ENCODE peak calls at places on chromosomes 1 and 21, in ten cellular contexts. L, P, K, T, C, D, R, G, V and S are unnamed samples.
A peak's percentile ranks its signal among the peaks of the same experiment; 100 is the strongest.

GRCh38 chr1:25973610-25974355 is 24.1 kb downstream of the PAFAH2 start:
- DNase-seq in L (no peak), P (no peak), K (no peak), T (no peak), C (no peak), D (no peak), R (no peak), G (no peak), V (no peak), S (no peak)

GRCh38 chr21:26332873-26333272 is 162.3 kb upstream of the APP start:
- DNase-seq in L (no peak), P (no peak), K (no peak), T (no peak), C (no peak), D (no peak), R (no peak), G (no peak), V (no peak), S (no peak)

GRCh38 chr1:21937372-21938121 is 437 bp upstream of the HSPG2 start:
- DNase-seq in L (peak; percentile 85), P (peak; percentile 89), K (peak; percentile 87), T (peak; percentile 79), C (peak; percentile 60), D (peak; percentile 81), R (peak; percentile 93), G (peak; percentile 85), V (no peak), S (peak; percentile 78)

GRCh38 chr1:22508329-22508728 is 55.0 kb upstream of the EPHA8 start:
- DNase-seq in L (no peak), P (peak; percentile 75), K (no peak), T (no peak), C (no peak), D (no peak), R (no peak), G (no peak), V (no peak), S (no peak)

GRCh38 chr1:32724678-32725594 is 22.4 kb upstream of the SYNC start:
- DNase-seq in L (peak; percentile 50), P (no peak), K (no peak), T (peak; percentile 91), C (peak; percentile 66), D (peak; percentile 65), R (peak; percentile 52), G (peak; percentile 58), V (peak; percentile 96), S (peak; percentile 24)

GRCh38 chr1:206471415-206471801 is 1.1 kb downstream of the IKBKE start:
- DNase-seq in L (no peak), P (no peak), K (no peak), T (no peak), C (no peak), D (no peak), R (no peak), G (no peak), V (no peak), S (no peak)

GRCh38 chr21:35178812-35179211 is 129.7 kb upstream of the RUNX1 start:
- DNase-seq in L (no peak), P (no peak), K (no peak), T (no peak), C (no peak), D (no peak), R (no peak), G (no peak), V (no peak), S (no peak)

GRCh38 chr1:235883261-235883927 is 16.7 kb upstream of the LYST start:
- DNase-seq in L (peak; percentile 85), P (peak; percentile 89), K (peak; percentile 89), T (peak; percentile 97), C (no peak), D (peak; percentile 76), R (peak; percentile 87), G (peak; percentile 92), V (no peak), S (peak; percentile 87)

GRCh38 chr1:74193908-74194307 is 4.1 kb downstream of the LRRIQ3 start:
- DNase-seq in L (no peak), P (no peak), K (no peak), T (peak; percentile 36), C (no peak), D (no peak), R (no peak), G (no peak), V (no peak), S (no peak)

GRCh38 chr1:74197255-74197654 is 721 bp downstream of the LRRIQ3 start:
- DNase-seq in L (no peak), P (no peak), K (no peak), T (no peak), C (no peak), D (no peak), R (no peak), G (no peak), V (no peak), S (no peak)

GRCh38 chr1:74199504-74199903 is 1.5 kb downstream of the FPGT start:
- DNase-seq in L (no peak), P (no peak), K (no peak), T (no peak), C (no peak), D (no peak), R (no peak), G (no peak), V (peak; percentile 9), S (no peak)

GRCh38 chr1:74195339-74195738 is 2.6 kb downstream of the LRRIQ3 start:
- DNase-seq in L (no peak), P (no peak), K (no peak), T (no peak), C (no peak), D (no peak), R (no peak), G (no peak), V (no peak), S (no peak)

GRCh38 chr1:74197657-74198552 is at the start of the genes FPGT and LRRIQ3:
- DNase-seq in L (peak; percentile 91), P (peak; percentile 94), K (peak; percentile 96), T (peak; percentile 95), C (peak; percentile 75), D (peak; percentile 96), R (peak; percentile 98), G (peak; percentile 94), V (peak; percentile 98), S (peak; percentile 88)
- TF ChIP-seq POLR2A in L (peak; percentile 74), P (peak; percentile 46), K (peak; percentile 71), T (peak; percentile 52), C (peak; percentile 78), D (peak; percentile 84), R (peak; percentile 73), G (no peak), V (peak; percentile 86), S (peak; percentile 75)

GRCh38 chr21:40351006-40351405 is 483.8 kb downstream of the PCP4 start:
- DNase-seq in L (no peak), P (no peak), K (no peak), T (no peak), C (no peak), D (no peak), R (no peak), G (no peak), V (no peak), S (no peak)

GRCh38 chr21:40355076-40355475 is 487.8 kb downstream of the PCP4 start:
- DNase-seq in L (no peak), P (no peak), K (no peak), T (no peak), C (no peak), D (no peak), R (no peak), G (no peak), V (no peak), S (no peak)

GRCh38 chr21:40345700-40346099 is 478.5 kb downstream of the PCP4 start:
- DNase-seq in L (no peak), P (no peak), K (no peak), T (no peak), C (no peak), D (no peak), R (no peak), G (no peak), V (no peak), S (no peak)

DNA sequence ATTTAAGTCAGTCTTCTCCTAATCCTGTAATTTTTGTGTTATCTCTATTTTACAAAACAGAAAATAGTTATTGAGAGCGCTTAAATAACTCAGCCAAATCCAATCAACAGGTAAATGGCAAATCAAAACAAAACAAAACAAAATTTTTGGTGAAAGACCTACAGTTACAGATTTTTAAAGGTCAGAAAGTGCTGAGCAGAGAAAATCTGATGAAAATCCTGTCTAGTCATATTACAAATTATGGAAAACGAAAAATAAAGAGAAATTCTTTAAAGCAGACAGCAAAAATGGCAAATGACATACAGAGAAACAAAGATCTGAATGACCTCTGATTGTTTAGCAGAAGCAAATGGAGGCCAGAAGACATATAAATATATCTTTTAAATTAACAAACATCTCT is 482.4 kb downstream of the PCP4 start:
- DNase-seq in L (no peak), P (no peak), K (no peak), T (no peak), C (no peak), D (no peak), R (no peak), G (no peak), V (no peak), S (no peak)
- TF ChIP-seq POLR2A in L (no peak), P (no peak), K (no peak), T (no peak), C (no peak), D (no peak), R (no peak), G (no peak), V (no peak), S (no peak)

GRCh38 chr1:247298124-247298481 is 33.6 kb downstream of the ZNF496 start:
- DNase-seq in L (no peak), P (no peak), K (no peak), T (no peak), C (no peak), D (no peak), R (no peak), G (no peak), V (no peak), S (no peak)

GRCh38 chr1:247300491-247301175 is 31.0 kb downstream of the ZNF496 start:
- DNase-seq in L (no peak), P (no peak), K (peak; percentile 35), T (no peak), C (no peak), D (no peak), R (no peak), G (no peak), V (no peak), S (no peak)

GRCh38 chr1:247297263-247298123 is 34.2 kb downstream of the ZNF496 start:
- DNase-seq in L (no peak), P (no peak), K (no peak), T (no peak), C (no peak), D (peak; percentile 18), R (no peak), G (no peak), V (no peak), S (no peak)

GRCh38 chr1:247299723-247300381 is 31.8 kb downstream of the ZNF496 start:
- DNase-seq in L (no peak), P (no peak), K (no peak), T (no peak), C (no peak), D (no peak), R (no peak), G (no peak), V (no peak), S (no peak)

DNA sequence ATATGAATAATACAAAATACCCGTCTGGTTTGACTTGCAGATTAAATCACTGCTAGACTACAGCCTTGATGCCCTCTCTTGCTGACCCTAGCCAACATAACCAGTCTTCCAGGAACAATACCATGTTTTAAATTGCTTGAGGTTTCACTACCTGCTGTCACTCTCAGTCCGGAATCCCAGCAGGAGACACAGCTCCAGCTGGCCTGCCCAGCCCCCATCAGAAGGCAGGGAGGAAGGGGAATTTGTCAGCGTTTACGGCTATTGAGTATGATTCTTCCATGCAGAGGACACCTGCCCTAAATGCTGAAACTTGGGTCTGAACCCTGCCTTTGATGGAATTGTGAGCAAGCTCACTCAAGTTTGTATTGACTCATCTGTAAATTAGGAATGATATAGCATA is 33.0 kb downstream of the ZNF496 start:
- DNase-seq in L (no peak), P (no peak), K (no peak), T (no peak), C (no peak), D (no peak), R (no peak), G (no peak), V (no peak), S (no peak)
- TF ChIP-seq POLR2A in L (no peak), P (no peak), K (no peak), T (no peak), C (no peak), D (no peak), R (no peak), G (no peak), V (no peak), S (no peak)

GRCh38 chr1:200738733-200739498 is at the start of gene CAMSAP2:
- DNase-seq in L (peak; percentile 93), P (peak; percentile 83), K (peak; percentile 87), T (peak; percentile 95), C (peak; percentile 34), D (peak; percentile 86), R (peak; percentile 95), G (peak; percentile 85), V (peak; percentile 97), S (peak; percentile 83)
- TF ChIP-seq POLR2A in L (peak; percentile 92), P (peak; percentile 71), K (peak; percentile 85), T (peak; percentile 84), C (peak; percentile 53), D (peak; percentile 79), R (peak; percentile 84), G (no peak), V (no peak), S (peak; percentile 72)